ENCODE peak calls at places on chromosomes 7 and 10, in four cellular contexts. N is GM12865, L is GM12878, P is nephron progenitor cell. K is an unnamed sample.

GRCh38 chr10:133528845-133529575 is 1.8 kb downstream of the CYP2E1 start:
- DNase-seq in P (no peak), L (no peak), N (no peak), K (no peak)

GRCh38 chr7:151008511-151009323 is 15.6 kb downstream of the ATG9B start:
- DNase-seq in P (peak), N (peak), L (peak), K (peak)

GRCh38 chr10:71483871-71484270 is 87.2 kb downstream of the CDH23 start:
- DNase-seq in N (no peak), L (no peak), P (no peak), K (no peak)

GRCh38 chr10:111295788-111296187 is 219.0 kb downstream of the ADRA2A start:
- DNase-seq in P (no peak), L (no peak), N (no peak), K (no peak)

GRCh38 chr7:15317215-15317614 is 244.6 kb downstream of the AGMO start:
- DNase-seq in L (no peak), N (no peak), P (no peak), K (no peak)

GRCh38 chr7:154474903-154475520 is 422.8 kb downstream of the DPP6 start:
- DNase-seq in P (no peak), N (peak), L (no peak), K (no peak)

GRCh38 chr10:133337079-133337725 is 506 bp upstream of the CALY start:
- DNase-seq in P (no peak), L (no peak), N (no peak), K (no peak)

GRCh38 chr10:133565441-133566294 is at the start of gene SYCE1:
- DNase-seq in L (no peak), N (no peak), P (no peak), K (no peak)

GRCh38 chr7:77565917-77566316 is 28.8 kb downstream of the PTPN12 start:
- DNase-seq in L (no peak), N (no peak), P (no peak), K (no peak)

GRCh38 chr10:99661370-99661749 is 2.1 kb downstream of the ENTPD7 start:
- DNase-seq in P (no peak), L (no peak), N (no peak), K (no peak)

GRCh38 chr7:98840604-98841508 is 29.0 kb downstream of the TMEM130 start:
- DNase-seq in N (no peak), P (no peak), L (no peak), K (no peak)

GRCh38 chr7:2617710-2617975 is 14.1 kb upstream of the TTYH3 start:
- DNase-seq in N (no peak), P (no peak), L (no peak), K (no peak)

GRCh38 chr7:151135866-151136514 is 31.5 kb downstream of the GBX1 start:
- DNase-seq in N (no peak), P (no peak), L (no peak), K (no peak)

GRCh38 chr10:24723386-24723787 is 300 bp downstream of the ARHGAP21 start:
- DNase-seq in L (no peak), N (peak), P (peak), K (no peak)
- TF ChIP-seq CTCF in L (no peak), N (no peak), P (no peak), K (no peak)

GRCh38 chr7:44105832-44106231 is 1.7 kb downstream of the AEBP1 start:
- DNase-seq in P (no peak), L (no peak), N (no peak), K (no peak)

GRCh38 chr7:44103566-44103940 is 592 bp upstream of the AEBP1 start:
- DNase-seq in P (no peak), L (no peak), N (no peak), K (no peak)

GRCh38 chr7:44104880-44105771 is 981 bp downstream of the AEBP1 start:
- DNase-seq in N (no peak), L (no peak), P (peak), K (no peak)

GRCh38 chr7:44102846-44103565 is 1.1 kb upstream of the AEBP1 start:
- DNase-seq in N (no peak), L (no peak), P (no peak), K (no peak)

DNA sequence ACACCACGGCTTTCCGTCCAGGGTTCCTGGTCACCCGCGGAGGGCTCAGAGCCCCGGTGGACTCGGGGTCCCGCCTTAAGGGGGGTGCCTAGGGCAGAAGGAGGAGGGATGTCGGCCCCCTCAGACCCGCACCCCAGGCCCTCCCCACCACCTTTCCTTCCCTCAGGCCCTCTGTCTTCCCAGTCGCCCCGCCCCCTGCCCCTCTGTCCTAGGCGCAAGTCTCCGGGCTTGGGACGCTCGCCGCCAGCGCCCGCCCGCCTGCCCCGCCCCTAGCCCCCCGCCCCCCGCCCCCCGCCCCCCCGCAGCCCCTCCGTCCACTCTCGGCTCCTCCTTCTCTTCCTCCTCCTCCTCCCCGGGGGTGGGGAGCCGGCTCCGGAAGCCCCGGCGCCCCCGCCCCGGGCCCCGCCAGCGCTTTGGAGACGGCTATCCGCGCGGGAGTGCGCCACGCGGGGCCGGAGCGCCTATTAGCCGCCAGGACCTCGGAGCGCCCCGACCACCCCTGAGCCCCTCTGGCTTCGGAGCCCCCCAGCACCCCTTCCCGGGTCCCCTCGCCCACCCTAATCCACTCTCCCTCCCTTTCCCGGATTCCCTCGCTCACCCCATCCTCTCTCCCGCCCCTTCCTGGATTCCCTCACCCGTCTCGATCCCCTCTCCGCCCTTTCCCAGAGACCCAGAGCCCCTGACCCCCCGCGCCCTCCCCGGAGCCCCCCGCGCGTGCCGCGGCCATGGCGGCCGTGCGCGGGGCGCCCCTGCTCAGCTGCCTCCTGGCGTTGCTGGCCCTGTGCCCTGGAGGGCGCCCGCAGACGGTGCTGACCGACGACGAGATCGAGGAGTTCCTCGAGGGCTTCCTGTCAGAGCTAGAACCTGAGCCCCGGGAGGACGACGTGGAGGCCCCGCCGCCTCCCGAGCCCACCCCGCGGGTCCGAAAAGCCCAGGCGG is at the start of gene AEBP1:
- DNase-seq in L (no peak), N (no peak), P (peak), K (no peak)
- TF ChIP-seq CTCF in L (no peak), N (no peak), P (no peak), K (no peak)

GRCh38 chr10:28713626-28714352 is 36.5 kb downstream of the BAMBI start:
- DNase-seq in N (no peak), L (no peak), P (no peak), K (no peak)

GRCh38 chr10:28711079-28711478 is 33.8 kb downstream of the BAMBI start:
- DNase-seq in N (no peak), P (no peak), L (no peak), K (no peak)

GRCh38 chr10:28708921-28709461 is 31.7 kb downstream of the BAMBI start:
- DNase-seq in N (no peak), P (no peak), L (no peak), K (no peak)

GRCh38 chr10:28711776-28712175 is 34.5 kb downstream of the BAMBI start:
- DNase-seq in N (no peak), P (no peak), L (no peak), K (no peak)

GRCh38 chr10:28710227-28710889 is 33.0 kb downstream of the BAMBI start:
- DNase-seq in L (no peak), N (no peak), P (no peak), K (no peak)
- TF ChIP-seq CTCF in L (no peak), N (no peak), P (no peak), K (no peak)

GRCh38 chr7:158444501-158445420 is 142.9 kb downstream of the PTPRN2 start:
- DNase-seq in L (no peak), N (no peak), P (no peak), K (no peak)

GRCh38 chr7:158443688-158444483 is 143.7 kb downstream of the PTPRN2 start:
- DNase-seq in P (no peak), N (no peak), L (no peak), K (no peak)

GRCh38 chr7:158445421-158446175 is 142.0 kb downstream of the PTPRN2 start:
- DNase-seq in P (no peak), L (no peak), N (no peak), K (no peak)

GRCh38 chr7:158442260-158442659 is 145.4 kb downstream of the PTPRN2 start:
- DNase-seq in N (no peak), L (no peak), P (no peak), K (no peak)

DNA sequence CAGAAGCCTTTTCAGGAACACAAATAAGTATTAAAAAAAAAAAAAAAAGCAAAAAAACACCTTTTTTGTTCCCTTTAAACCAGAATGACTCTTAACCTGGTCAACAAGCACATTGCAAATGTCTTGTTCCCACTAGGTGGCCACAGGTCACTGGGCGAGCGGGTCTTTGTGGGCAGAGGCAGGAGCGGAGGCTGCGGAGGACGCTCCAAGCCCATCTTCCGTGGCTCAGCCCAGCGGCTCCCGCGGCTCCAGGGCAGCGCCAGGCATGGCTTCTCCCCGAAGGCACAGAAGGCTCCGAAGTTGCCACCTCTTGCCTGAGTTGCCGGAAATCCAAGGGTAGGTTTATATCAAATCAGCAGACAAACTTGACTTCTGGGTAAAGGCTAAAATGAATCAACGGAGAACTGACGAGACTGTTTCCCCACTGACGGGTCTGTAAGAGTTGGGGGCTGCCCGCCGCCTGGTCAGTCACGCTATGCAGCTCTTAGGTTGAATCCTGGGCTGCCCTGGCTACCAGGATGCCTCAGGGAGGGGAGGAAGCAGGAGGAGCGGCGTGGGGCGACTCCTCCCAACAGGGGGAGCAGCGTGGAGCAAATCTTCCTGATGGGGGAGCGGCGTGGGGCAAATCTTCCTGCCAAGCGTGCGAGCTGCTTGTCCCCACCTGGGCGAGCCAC is 144.5 kb downstream of the PTPRN2 start:
- DNase-seq in L (no peak), N (no peak), P (no peak), K (no peak)
- TF ChIP-seq CTCF in L (no peak), N (no peak), P (no peak), K (no peak)

DNA sequence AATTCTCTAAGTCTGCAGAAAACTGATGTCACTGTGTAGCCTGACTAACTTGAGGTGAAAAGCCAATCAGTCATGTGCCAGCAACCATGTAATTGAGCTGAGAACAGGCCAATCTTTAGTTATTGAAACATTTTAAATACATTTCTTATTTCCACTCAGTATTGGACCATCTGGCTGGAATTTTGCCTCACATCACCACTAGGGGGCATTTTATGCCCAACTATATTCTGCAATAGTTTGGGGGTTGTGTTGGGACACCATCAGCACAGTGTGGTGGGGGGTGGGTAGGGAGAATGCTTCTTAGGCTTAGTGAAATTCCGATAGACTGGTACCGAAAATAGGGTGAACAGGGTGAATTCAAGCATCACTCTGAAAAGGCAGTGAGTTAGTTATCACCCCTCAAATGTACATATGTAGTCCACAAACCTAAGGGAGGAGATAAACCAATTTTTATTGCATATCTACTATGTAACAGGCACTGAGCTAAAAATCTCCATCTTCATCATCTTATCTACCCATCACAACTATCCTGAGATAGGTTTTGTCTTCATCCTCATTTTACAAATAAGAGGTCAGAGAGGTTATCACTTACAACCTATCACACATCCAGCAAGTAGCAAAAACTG is 17.8 kb downstream of the NPSR1 start:
- DNase-seq in L (peak), N (peak), P (peak), K (no peak)
- TF ChIP-seq CTCF in L (peak), N (peak), P (peak), K (no peak)

K was measured in omental fat pad.